ENCODE peak calls at places on chromosomes 1 and 21, in ten cellular contexts. P is transverse colon; W is mucosa of descending colon; L is MCF 10A; D is foreskin fibroblast; X is esophagus squamous epithelium; T is adrenal gland; I is CD8-positive, alpha-beta T cell; B is kidney epithelial cell; G is hepatocyte. Q is an unnamed sample.

GRCh38 chr1:47184090-47184735 is 5.6 kb downstream of the PDZK1IP1 start:
- DNase-seq in D (no peak), X (no peak), I (no peak), L (no peak), B (peak), G (no peak), W (no peak), T (no peak), P (no peak), Q (no peak)

GRCh38 chr1:109201123-109201703 is 12.5 kb upstream of the SARS1 start:
- DNase-seq in T (peak), B (peak), X (no peak), P (peak), I (no peak), D (peak), L (peak), G (peak), W (no peak), Q (no peak)

GRCh38 chr1:60596791-60597748 is 485.3 kb upstream of the NFIA start:
- DNase-seq in W (no peak), G (no peak), B (no peak), L (no peak), X (no peak), D (peak), T (no peak), P (no peak), I (no peak), Q (no peak)

GRCh38 chr1:159132271-159132881 is 39.0 kb upstream of the CADM3 start:
- DNase-seq in G (peak), P (peak), X (peak), I (peak), D (peak), W (no peak), L (peak), T (peak), B (no peak), Q (peak)

GRCh38 chr1:49251385-49251784 is 474.7 kb upstream of the BEND5 start:
- DNase-seq in P (no peak), T (no peak), D (no peak), B (no peak), L (no peak), G (no peak), W (no peak), X (no peak), I (no peak), Q (no peak)

GRCh38 chr1:46983825-46984586 is 39.5 kb upstream of the CYP4X1 start:
- DNase-seq in T (no peak), B (no peak), L (no peak), I (no peak), W (no peak), G (no peak), D (no peak), X (no peak), P (no peak), Q (no peak)

GRCh38 chr1:198155253-198155652 is 1.5 kb upstream of the NEK7 start:
- DNase-seq in D (peak), P (no peak), L (peak), G (no peak), T (no peak), W (no peak), X (no peak), B (no peak), I (no peak), Q (no peak)

GRCh38 chr1:55007626-55008025 is 8.9 kb downstream of the BSND start:
- DNase-seq in X (no peak), I (no peak), T (no peak), L (peak), W (no peak), B (peak), P (no peak), G (no peak), D (peak), Q (no peak)

GRCh38 chr1:20008391-20008841 is 29.0 kb upstream of the PLA2G2A start:
- DNase-seq in X (no peak), B (no peak), D (no peak), W (no peak), G (peak), P (no peak), I (no peak), T (peak), L (no peak), Q (no peak)

GRCh38 chr1:230356869-230357778 is 69.0 kb downstream of the PGBD5 start:
- DNase-seq in L (no peak), D (no peak), G (no peak), P (no peak), I (no peak), B (no peak), X (no peak), W (no peak), T (no peak), Q (no peak)

GRCh38 chr1:205095422-205095821 is 11.2 kb upstream of the TMEM81 start:
- DNase-seq in T (no peak), X (no peak), P (no peak), W (no peak), G (no peak), D (no peak), I (no peak), L (no peak), B (no peak), Q (no peak)

GRCh38 chr1:78171736-78172590 is 126.2 kb downstream of the GIPC2 start:
- DNase-seq in T (no peak), B (no peak), L (no peak), G (no peak), X (no peak), P (no peak), I (no peak), D (peak), W (no peak), Q (no peak)

GRCh38 chr1:204398197-204399125 is 13.2 kb downstream of the PPP1R15B start:
- DNase-seq in X (no peak), G (peak), B (no peak), L (peak), I (peak), D (peak), T (peak), W (peak), P (peak), Q (no peak)

GRCh38 chr1:59685666-59686065 is 129.1 kb upstream of the HOOK1 start:
- DNase-seq in L (no peak), W (no peak), B (no peak), P (no peak), T (no peak), I (no peak), G (no peak), D (no peak), X (no peak), Q (no peak)

GRCh38 chr1:1629430-1630190 is 2.4 kb upstream of the MMP23B start:
- DNase-seq in W (peak), X (no peak), D (no peak), I (peak), L (no peak), B (no peak), G (no peak), P (peak), T (no peak), Q (peak)

GRCh38 chr1:95407146-95407863 is 173.3 kb downstream of the RWDD3 start:
- DNase-seq in G (no peak), D (no peak), I (no peak), L (no peak), W (no peak), P (no peak), T (no peak), B (no peak), X (no peak), Q (no peak)

GRCh38 chr1:54215578-54215977 is 15.6 kb downstream of the MRPL37 start:
- DNase-seq in I (no peak), P (no peak), T (no peak), W (no peak), B (no peak), X (no peak), D (no peak), G (no peak), L (no peak), Q (no peak)

GRCh38 chr1:101185421-101185820 is 51.4 kb upstream of the S1PR1 start:
- DNase-seq in W (no peak), I (no peak), G (no peak), T (no peak), X (no peak), P (no peak), B (no peak), L (no peak), D (no peak), Q (no peak)

GRCh38 chr1:78359666-78360065 is 131.1 kb upstream of the PTGFR start:
- DNase-seq in P (no peak), I (no peak), G (no peak), L (no peak), X (no peak), W (no peak), D (no peak), T (no peak), B (no peak), Q (no peak)

GRCh38 chr1:195738971-195739650 is 869.1 kb downstream of the KCNT2 start:
- DNase-seq in P (no peak), G (no peak), T (no peak), L (no peak), D (no peak), W (no peak), X (no peak), B (no peak), I (no peak), Q (no peak)

GRCh38 chr1:83796409-83796808 is 202.5 kb downstream of the TTLL7 start:
- DNase-seq in B (no peak), P (no peak), W (no peak), T (no peak), D (no peak), I (no peak), G (no peak), L (no peak), X (no peak), Q (no peak)

GRCh38 chr1:20732588-20733360 is at the start of gene SH2D5:
- DNase-seq in G (peak), B (peak), L (peak), D (peak), I (peak), X (peak), T (peak), W (no peak), P (peak), Q (peak)

GRCh38 chr1:59707216-59707615 is 107.5 kb upstream of the HOOK1 start:
- DNase-seq in G (peak), P (peak), I (no peak), B (peak), L (peak), W (no peak), X (no peak), D (peak), T (peak), Q (no peak)

GRCh38 chr1:221315330-221315729 is 426.6 kb downstream of the DUSP10 start:
- DNase-seq in P (no peak), L (peak), W (no peak), B (no peak), X (no peak), I (no peak), G (no peak), T (no peak), D (peak), Q (no peak)

GRCh38 chr1:56535362-56535761 is 44.0 kb downstream of the PLPP3 start:
- DNase-seq in D (no peak), X (no peak), P (no peak), T (no peak), B (no peak), W (no peak), I (no peak), G (no peak), L (no peak), Q (no peak)

GRCh38 chr1:63797056-63797726 is 23.4 kb downstream of the ROR1 start:
- DNase-seq in D (peak), T (no peak), G (no peak), I (no peak), L (no peak), B (no peak), W (no peak), X (no peak), P (no peak), Q (no peak)

GRCh38 chr1:171188388-171189266 is 3.5 kb downstream of the FMO2 start:
- DNase-seq in G (peak), B (no peak), D (peak), W (no peak), T (peak), I (no peak), X (no peak), P (peak), L (peak), Q (peak)

GRCh38 chr1:116175621-116176020 is 64.4 kb downstream of the MAB21L3 start:
- DNase-seq in T (no peak), I (no peak), L (no peak), G (no peak), P (no peak), W (no peak), D (no peak), X (no peak), B (no peak), Q (no peak)

GRCh38 chr1:248807067-248807737 is 18.5 kb downstream of the SH3BP5L start:
- DNase-seq in X (no peak), D (no peak), B (no peak), W (peak), I (peak), P (peak), T (peak), L (peak), G (peak), Q (peak)

GRCh38 chr1:168989985-168990384 is 116.5 kb upstream of the ATP1B1 start:
- DNase-seq in L (no peak), I (no peak), P (no peak), D (no peak), G (no peak), X (no peak), B (no peak), T (no peak), W (no peak), Q (no peak)

GRCh38 chr1:168987923-168988322 is 118.6 kb upstream of the ATP1B1 start:
- DNase-seq in P (no peak), T (no peak), G (no peak), X (no peak), W (no peak), I (no peak), L (no peak), D (no peak), B (no peak), Q (no peak)

GRCh38 chr1:168991667-168992475 is 114.6 kb upstream of the ATP1B1 start:
- DNase-seq in B (no peak), T (no peak), L (peak), X (no peak), I (no peak), D (no peak), G (no peak), P (no peak), W (no peak), Q (no peak)

DNA sequence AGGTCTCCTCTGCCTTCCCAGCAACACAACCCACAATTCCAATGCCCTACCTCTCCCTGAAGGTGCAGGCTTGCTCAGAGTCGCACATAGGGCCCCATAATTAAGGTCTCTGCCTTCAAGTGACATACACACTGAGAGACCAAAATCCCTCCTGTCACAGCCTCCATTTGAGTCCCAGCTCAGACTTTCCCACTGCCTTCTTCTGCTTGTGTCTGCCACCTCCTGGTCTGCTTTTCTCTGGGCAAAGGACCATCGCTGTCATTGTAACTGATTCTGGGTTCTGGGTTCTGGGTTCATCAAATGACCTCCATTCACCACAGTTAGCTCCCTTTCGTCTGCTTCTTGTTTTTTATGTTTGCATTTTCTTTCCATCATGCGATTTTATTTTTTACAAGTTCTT is 119.2 kb upstream of the ATP1B1 start:
- DNase-seq in T (no peak), I (no peak), X (no peak), G (no peak), W (no peak), L (no peak), B (no peak), D (no peak), P (no peak), Q (no peak)
- TF ChIP-seq CTCF in T (no peak), I (no peak), X (no peak), G (no peak), W (no peak), L (no peak), B (no peak), D (no peak), P (no peak), Q (no peak)

DNA sequence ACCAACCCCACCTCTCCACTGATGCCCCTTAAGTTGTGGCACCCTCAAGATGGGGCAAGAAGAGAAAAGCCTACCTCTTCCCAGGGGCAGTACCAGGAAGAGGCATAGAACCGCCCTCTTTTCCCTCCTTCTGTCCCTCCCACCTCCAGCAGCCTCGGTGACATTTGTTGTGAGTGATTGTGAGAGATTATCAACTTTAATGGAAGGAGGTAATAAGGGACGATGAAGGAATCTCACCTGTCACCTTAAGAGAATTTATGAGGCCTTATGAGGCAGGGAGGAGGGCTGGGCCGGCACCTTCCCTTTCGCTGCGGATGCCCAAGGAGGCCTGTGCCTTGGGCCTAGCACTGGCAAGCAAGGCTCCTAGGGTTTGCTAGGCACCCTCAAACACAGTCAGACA is 1.4 kb upstream of the ADGRB2 start:
- DNase-seq in P (no peak), T (no peak), B (no peak), G (no peak), I (no peak), W (no peak), D (no peak), X (no peak), L (no peak), Q (no peak)
- TF ChIP-seq CTCF in P (no peak), T (no peak), B (no peak), G (no peak), I (no peak), W (no peak), D (no peak), X (no peak), L (no peak), Q (no peak)

DNA sequence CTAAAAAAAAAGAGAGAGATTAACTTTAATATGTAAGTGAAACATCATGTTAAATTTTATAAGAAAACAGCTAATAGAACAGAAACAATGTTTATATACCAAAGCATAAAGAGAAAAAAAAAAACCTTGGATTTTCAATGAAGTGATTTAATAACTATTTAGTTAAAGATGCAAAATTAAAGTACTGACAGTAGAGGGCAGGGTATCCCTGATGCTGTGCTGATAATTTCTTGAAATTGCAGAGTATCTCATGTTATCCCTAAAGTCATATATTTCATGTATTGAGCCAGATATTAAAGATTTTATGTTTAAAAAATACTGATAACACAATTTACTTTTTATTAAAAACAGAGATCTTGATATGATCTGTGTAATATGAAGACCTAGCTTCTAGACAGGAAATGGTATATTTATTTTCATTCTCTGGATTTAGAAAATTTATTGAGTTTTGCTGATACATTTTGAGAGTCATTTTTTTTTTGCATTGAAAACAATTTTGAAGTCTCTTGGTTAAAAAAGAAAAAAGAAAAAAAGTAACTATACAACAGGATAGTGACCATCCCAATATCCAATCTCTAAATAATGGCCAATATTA is 273.2 kb downstream of the USP25 start:
- DNase-seq in D (peak), L (peak), X (no peak), P (no peak), W (no peak), B (no peak), G (no peak), T (no peak), I (no peak), Q (no peak)
- TF ChIP-seq CTCF in D (peak), L (peak), X (no peak), P (no peak), W (no peak), B (peak), G (peak), T (peak), I (no peak), Q (no peak)

GRCh38 chr1:212700892-212701819 is 1.5 kb upstream of the BATF3 start:
- DNase-seq in B (no peak), D (peak), T (peak), L (peak), X (no peak), P (peak), I (no peak), G (peak), W (peak), Q (no peak)
- TF ChIP-seq CTCF in B (peak), D (peak), T (no peak), L (no peak), X (no peak), P (no peak), I (no peak), G (peak), W (no peak), Q (no peak)

GRCh38 chr1:82015444-82015843 is 214.7 kb downstream of the ADGRL2 start:
- DNase-seq in D (no peak), B (no peak), I (no peak), P (no peak), W (no peak), G (no peak), T (no peak), L (no peak), X (no peak), Q (no peak)
- TF ChIP-seq CTCF in D (no peak), B (no peak), I (no peak), P (no peak), W (no peak), G (no peak), T (no peak), L (no peak), X (no peak), Q (no peak)

GRCh38 chr1:91440845-91441244 is 36.2 kb upstream of the HFM1 start:
- DNase-seq in D (no peak), W (no peak), P (no peak), G (no peak), X (no peak), L (peak), I (no peak), T (no peak), B (no peak), Q (no peak)
- TF ChIP-seq CTCF in D (peak), W (no peak), P (no peak), G (peak), X (no peak), L (peak), I (no peak), T (peak), B (peak), Q (no peak)